ENCODE peak calls at places on chromosomes 16 and 17, in four cellular contexts. One of them, this sample, is unnamed.

GRCh38 chr17:20184191-20184590 is 175.0 kb downstream of the SPECC1 start:
- DNase-seq in A549: peak; percentile 29
- DNase-seq in adrenal gland: no peak
- DNase-seq in heart left ventricle: no peak
- DNase-seq in this sample: no peak

GRCh38 chr17:77167472-77168306 is 26.9 kb downstream of the SEC14L1 start:
- DNase-seq in A549: peak; percentile 21
- DNase-seq in adrenal gland: no peak
- DNase-seq in heart left ventricle: no peak
- DNase-seq in this sample: no peak

GRCh38 chr17:42684033-42684625 is 1.8 kb downstream of the CNTNAP1 start:
- DNase-seq in A549: no peak
- DNase-seq in adrenal gland: no peak
- DNase-seq in heart left ventricle: no peak
- DNase-seq in this sample: no peak

GRCh38 chr17:39776267-39776666 is 38.5 kb downstream of the GRB7 start:
- DNase-seq in A549: no peak
- DNase-seq in adrenal gland: no peak
- DNase-seq in heart left ventricle: no peak
- DNase-seq in this sample: no peak

GRCh38 chr17:18225562-18226283 is at the start of gene LLGL1:
- DNase-seq in A549: no peak
- DNase-seq in adrenal gland: no peak
- DNase-seq in heart left ventricle: no peak
- DNase-seq in this sample: no peak

GRCh38 chr17:17765921-17766320 is 70.9 kb downstream of the SREBF1 start:
- DNase-seq in A549: no peak
- DNase-seq in adrenal gland: no peak
- DNase-seq in heart left ventricle: no peak
- DNase-seq in this sample: no peak

GRCh38 chr16:48384305-48384981 is 770 bp downstream of the SIAH1 start:
- DNase-seq in A549: peak; percentile 64
- DNase-seq in adrenal gland: peak; percentile 54
- DNase-seq in heart left ventricle: peak; percentile 71
- DNase-seq in this sample: peak; percentile 74

GRCh38 chr17:35297666-35298065 is 54.8 kb downstream of the SLFN5 start:
- DNase-seq in A549: no peak
- DNase-seq in adrenal gland: no peak
- DNase-seq in heart left ventricle: no peak
- DNase-seq in this sample: no peak

GRCh38 chr16:87474017-87474416 is 18.8 kb downstream of the ZCCHC14 start:
- DNase-seq in A549: no peak
- DNase-seq in adrenal gland: no peak
- DNase-seq in heart left ventricle: no peak
- DNase-seq in this sample: no peak

GRCh38 chr17:70310251-70310672 is 140.9 kb downstream of the KCNJ2 start:
- DNase-seq in A549: no peak
- DNase-seq in adrenal gland: no peak
- DNase-seq in heart left ventricle: peak; percentile 49
- DNase-seq in this sample: no peak

GRCh38 chr17:71237903-71238538 is 882.8 kb upstream of the SOX9 start:
- DNase-seq in A549: peak; percentile 37
- DNase-seq in adrenal gland: no peak
- DNase-seq in heart left ventricle: no peak
- DNase-seq in this sample: no peak

GRCh38 chr17:65584604-65585521 is 23.4 kb upstream of the AXIN2 start:
- DNase-seq in A549: peak; percentile 51
- DNase-seq in adrenal gland: peak; percentile 79
- DNase-seq in heart left ventricle: peak; percentile 68
- DNase-seq in this sample: peak; percentile 48

GRCh38 chr17:56064506-56064905 is 88.8 kb upstream of the ANKFN1 start:
- DNase-seq in A549: no peak
- DNase-seq in adrenal gland: no peak
- DNase-seq in heart left ventricle: no peak
- DNase-seq in this sample: no peak

GRCh38 chr17:82961366-82962162 is 117.8 kb upstream of the METRNL start:
- DNase-seq in A549: no peak
- DNase-seq in adrenal gland: no peak
- DNase-seq in heart left ventricle: no peak
- DNase-seq in this sample: peak; percentile 3

GRCh38 chr17:29588561-29589411 is 662 bp downstream of the GIT1 start:
- DNase-seq in A549: peak; percentile 52
- DNase-seq in adrenal gland: no peak
- DNase-seq in heart left ventricle: peak; percentile 54
- DNase-seq in this sample: peak; percentile 73

GRCh38 chr17:57970706-57971105 is 15.5 kb upstream of the CUEDC1 start:
- DNase-seq in A549: no peak
- DNase-seq in adrenal gland: no peak
- DNase-seq in heart left ventricle: no peak
- DNase-seq in this sample: no peak

GRCh38 chr17:15263206-15263579 is 1.9 kb downstream of the PMP22 start:
- DNase-seq in A549: peak; percentile 84
- DNase-seq in adrenal gland: peak; percentile 88
- DNase-seq in heart left ventricle: peak; percentile 96
- DNase-seq in this sample: peak; percentile 80

GRCh38 chr17:64683791-64684190 is 21.7 kb upstream of the SMURF2 start:
- DNase-seq in A549: no peak
- DNase-seq in adrenal gland: no peak
- DNase-seq in heart left ventricle: no peak
- DNase-seq in this sample: no peak

GRCh38 chr16:1346422-1347285 is 5.0 kb downstream of the TSR3 start:
- DNase-seq in A549: peak; percentile 42
- DNase-seq in adrenal gland: no peak
- DNase-seq in heart left ventricle: no peak
- DNase-seq in this sample: no peak

GRCh38 chr16:30368122-30368791 is 2.0 kb downstream of the TBC1D10B start:
- DNase-seq in A549: no peak
- DNase-seq in adrenal gland: peak; percentile 63
- DNase-seq in heart left ventricle: peak; percentile 41
- DNase-seq in this sample: no peak

GRCh38 chr16:88784074-88784855 is 755 bp downstream of the PIEZO1 start:
- DNase-seq in A549: peak; percentile 74
- DNase-seq in adrenal gland: peak; percentile 69
- DNase-seq in heart left ventricle: peak; percentile 81
- DNase-seq in this sample: peak; percentile 67
- H3K4me1 ChIP-seq in A549: peaks cover 48% of the 10 kb centered on the region
- H3K4me1 ChIP-seq in adrenal gland: peaks cover 10% of the 10 kb centered on the region
- H3K4me1 ChIP-seq in heart left ventricle: no peaks in the 10 kb centered on the region
- H3K4me1 ChIP-seq in this sample: peaks cover 29% of the 10 kb centered on the region

GRCh38 chr17:81833921-81834830 is 674 bp downstream of the PPP1R27 start:
- DNase-seq in A549: no peak
- DNase-seq in adrenal gland: no peak
- DNase-seq in heart left ventricle: no peak
- DNase-seq in this sample: no peak
- TF ChIP-seq POLR2A in A549: no peak
- TF ChIP-seq POLR2A in adrenal gland: no peak
- TF ChIP-seq POLR2A in heart left ventricle: no peak
- TF ChIP-seq POLR2A in this sample: no peak

GRCh38 chr17:75059369-75060345 is 12.6 kb downstream of the KCTD2 start:
- DNase-seq in A549: peak; percentile 70
- DNase-seq in adrenal gland: no peak
- DNase-seq in heart left ventricle: no peak
- DNase-seq in this sample: no peak
- TF ChIP-seq CTCF in A549: peak; percentile 62
- TF ChIP-seq CTCF in adrenal gland: peak; percentile 48
- TF ChIP-seq CTCF in heart left ventricle: peak; percentile 41
- TF ChIP-seq CTCF in this sample: peak; percentile 54

DNA sequence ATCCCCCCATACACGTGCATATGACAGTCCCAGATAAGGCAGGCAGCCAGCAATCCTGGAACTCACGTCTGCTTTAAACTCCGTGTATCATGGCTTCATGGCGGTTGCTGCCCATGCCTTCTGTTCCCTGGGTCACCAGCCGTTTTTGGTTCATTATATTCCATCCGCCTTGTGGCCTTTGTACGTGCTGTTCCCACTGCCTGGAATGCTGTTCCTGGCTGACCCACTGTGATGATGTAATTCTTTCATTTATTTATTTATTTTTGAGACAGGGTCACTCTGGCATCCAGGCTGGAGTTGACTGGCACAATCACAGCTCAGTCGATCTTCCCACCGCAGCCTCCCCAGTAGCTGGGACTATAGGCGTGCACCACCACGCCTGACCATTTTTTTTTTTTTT is 136.7 kb upstream of the GSE1 start:
- DNase-seq in A549: no peak
- DNase-seq in adrenal gland: no peak
- DNase-seq in heart left ventricle: no peak
- DNase-seq in this sample: no peak
- H3K4me1 ChIP-seq in A549: peaks cover 3% of the 10 kb centered on the region
- H3K4me1 ChIP-seq in adrenal gland: peaks cover 9% of the 10 kb centered on the region
- H3K4me1 ChIP-seq in heart left ventricle: no peaks in the 10 kb centered on the region
- H3K4me1 ChIP-seq in this sample: no peaks in the 10 kb centered on the region